ENCODE peak calls at places on chromosomes 2 and 18, in four cellular contexts. M is Peyer's patch, Y is substantia nigra, X is breast epithelium. F is an unnamed sample.

GRCh38 chr2:112061840-112062239 is 6.8 kb downstream of the TMEM87B start:
- DNase-seq in M (no peak), Y (no peak), X (no peak), F (no peak)

GRCh38 chr2:83900859-83901258 is 558.2 kb downstream of the SUCLG1 start:
- DNase-seq in M (no peak), Y (no peak), X (no peak), F (no peak)

GRCh38 chr18:9792565-9793226 is 84.6 kb downstream of the RAB31 start:
- DNase-seq in M (no peak), Y (no peak), X (no peak), F (no peak)

GRCh38 chr2:199261221-199261620 is 196.5 kb downstream of the SATB2 start:
- DNase-seq in M (no peak), Y (no peak), X (no peak), F (no peak)

GRCh38 chr18:70128271-70128670 is 77.2 kb downstream of the RTTN start:
- DNase-seq in M (no peak), Y (no peak), X (no peak), F (no peak)

GRCh38 chr2:15749460-15750432 is 158.1 kb downstream of the DDX1 start:
- DNase-seq in M (no peak), Y (no peak), X (no peak), F (no peak)

GRCh38 chr2:111927723-111928122 is 29.3 kb downstream of the MERTK start:
- DNase-seq in M (no peak), Y (no peak), X (no peak), F (no peak)

GRCh38 chr2:240718896-240719490 is 27.3 kb downstream of the AQP12A start:
- DNase-seq in M (no peak), Y (no peak), X (no peak), F (no peak)

GRCh38 chr2:29766191-29766590 is 155.2 kb downstream of the ALK start:
- DNase-seq in M (no peak), Y (no peak), X (no peak), F (no peak)

GRCh38 chr2:97740590-97741182 is 27.3 kb downstream of the ZAP70 start:
- DNase-seq in M (peak; percentile 34), Y (no peak), X (no peak), F (no peak)

GRCh38 chr2:1681323-1682310 is 62.7 kb downstream of the PXDN start:
- DNase-seq in M (no peak), Y (no peak), X (no peak), F (no peak)

GRCh38 chr18:60452424-60452823 is 79.8 kb upstream of the MC4R start:
- DNase-seq in M (no peak), Y (no peak), X (no peak), F (no peak)

GRCh38 chr18:28439870-28440269 is 262.9 kb upstream of the CDH2 start:
- DNase-seq in M (no peak), Y (no peak), X (no peak), F (no peak)

GRCh38 chr2:32946314-32947075 is at the start of gene LTBP1:
- DNase-seq in M (peak; percentile 24), Y (peak; percentile 40), X (peak; percentile 59), F (no peak)

GRCh38 chr2:226895579-226895978 is 59.7 kb downstream of the RHBDD1 start:
- DNase-seq in M (no peak), Y (no peak), X (no peak), F (no peak)

GRCh38 chr2:226892729-226893128 is 56.9 kb downstream of the RHBDD1 start:
- DNase-seq in M (no peak), Y (no peak), X (no peak), F (no peak)

GRCh38 chr2:226894752-226895151 is 58.9 kb downstream of the RHBDD1 start:
- DNase-seq in M (no peak), Y (no peak), X (no peak), F (no peak)

GRCh38 chr2:226891780-226892590 is 56.1 kb downstream of the RHBDD1 start:
- DNase-seq in M (no peak), Y (no peak), X (no peak), F (no peak)

GRCh38 chr2:226893206-226893605 is 57.4 kb downstream of the RHBDD1 start:
- DNase-seq in M (no peak), Y (no peak), X (no peak), F (no peak)
- H3K27ac ChIP-seq in M (no peak overlapping the region), Y (no peak overlapping the region), X (no peak overlapping the region), F (no peak overlapping the region)

GRCh38 chr2:27779417-27780055 is 8.0 kb downstream of the MRPL33 start:
- DNase-seq in M (no peak), Y (no peak), X (no peak), F (no peak)
- H3K27ac ChIP-seq in M (peak overlapping the region; percentile 74), Y (no peak overlapping the region), X (peak overlapping the region; percentile 54), F (peak overlapping the region; percentile 74)

GRCh38 chr2:113135354-113135753 is 8.0 kb downstream of the IL1RN start:
- DNase-seq in M (no peak), Y (no peak), X (no peak), F (no peak)
- H3K27ac ChIP-seq in M (no peak overlapping the region), Y (no peak overlapping the region), X (no peak overlapping the region), F (no peak overlapping the region)

GRCh38 chr2:36566887-36567286 is 31.1 kb downstream of the FEZ2 start:
- DNase-seq in M (no peak), Y (no peak), X (no peak), F (no peak)

GRCh38 chr2:36567711-36568408 is 30.1 kb downstream of the FEZ2 start:
- DNase-seq in M (no peak), Y (no peak), X (no peak), F (no peak)

GRCh38 chr2:36569267-36569860 is 28.6 kb downstream of the FEZ2 start:
- DNase-seq in M (no peak), Y (no peak), X (no peak), F (no peak)

GRCh38 chr2:36570416-36570815 is 27.6 kb downstream of the FEZ2 start:
- DNase-seq in M (no peak), Y (no peak), X (no peak), F (no peak)

GRCh38 chr2:36568533-36569246 is 29.3 kb downstream of the FEZ2 start:
- DNase-seq in M (no peak), Y (no peak), X (no peak), F (no peak)
- H3K27ac ChIP-seq in M (no peak overlapping the region), Y (no peak overlapping the region), X (peak overlapping the region; percentile 57), F (no peak overlapping the region)

GRCh38 chr2:17996978-17997377 is 118.5 kb downstream of the KCNS3 start:
- DNase-seq in M (no peak), Y (no peak), X (no peak), F (no peak)

DNA sequence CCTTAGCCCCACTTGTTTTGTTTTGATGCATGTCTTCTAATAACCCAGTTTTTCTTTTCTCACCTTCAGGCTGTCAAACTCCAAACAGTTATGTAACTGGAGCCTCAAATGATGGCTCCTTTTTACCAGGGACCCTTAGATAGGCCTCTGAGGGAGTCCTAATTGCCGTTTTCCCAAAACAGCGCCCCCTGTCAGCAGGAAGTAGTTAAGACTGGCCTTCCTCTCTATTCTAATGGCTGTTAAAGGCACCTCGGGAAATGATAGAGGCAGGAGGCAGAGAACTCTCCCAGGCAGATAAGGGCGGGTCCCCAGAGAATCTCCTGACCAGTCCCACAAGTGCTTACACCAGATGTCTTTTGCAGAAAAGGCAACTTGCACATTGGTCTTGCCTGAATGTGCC is 123.2 kb downstream of the KCNS3 start:
- DNase-seq in M (no peak), Y (no peak), X (no peak), F (no peak)
- H3K27ac ChIP-seq in M (no peak overlapping the region), Y (no peak overlapping the region), X (no peak overlapping the region), F (no peak overlapping the region)